ENCODE peak calls at places on chromosomes 4 and X, in five cellular contexts. R, G, C, B and Q are unnamed samples.

GRCh38 chr4:726816-727215 is 21.2 kb downstream of the PCGF3 start:
- DNase-seq in R (no peak), G (no peak), C (no peak), B (no peak), Q (no peak)

GRCh38 chr4:71130827-71131603 is 137.6 kb downstream of the DCK start:
- DNase-seq in R (peak), G (no peak), C (no peak), B (peak), Q (no peak)

GRCh38 chr4:6497796-6498195 is 25.4 kb upstream of the PPP2R2C start:
- DNase-seq in R (no peak), G (no peak), C (no peak), B (no peak), Q (no peak)

GRCh38 chr4:7055111-7055989 is 12.2 kb downstream of the TADA2B start:
- DNase-seq in R (no peak), G (no peak), C (no peak), B (no peak), Q (no peak)

GRCh38 chrX:132474522-132474921 is 14.3 kb downstream of the MBNL3 start:
- DNase-seq in R (peak), G (no peak), C (no peak), B (no peak), Q (no peak)

GRCh38 chr4:177242651-177243296 is 66.9 kb upstream of the NEIL3 start:
- DNase-seq in R (no peak), G (no peak), C (no peak), B (no peak), Q (no peak)

GRCh38 chrX:130715299-130715698 is 187.7 kb downstream of the ENOX2 start:
- DNase-seq in R (peak), G (no peak), C (no peak), B (peak), Q (no peak)

GRCh38 chr4:98557497-98557896 is 100.9 kb downstream of the TSPAN5 start:
- DNase-seq in R (peak), G (no peak), C (no peak), B (peak), Q (no peak)

GRCh38 chr4:121594796-121595526 is 101.8 kb downstream of the ANXA5 start:
- DNase-seq in R (peak), G (no peak), C (no peak), B (peak), Q (no peak)

GRCh38 chr4:139502312-139502946 is 48.5 kb downstream of the RAB33B start:
- DNase-seq in R (no peak), G (no peak), C (no peak), B (no peak), Q (no peak)

GRCh38 chr4:112252234-112252633 is 20.6 kb downstream of the AP1AR start:
- DNase-seq in R (no peak), G (no peak), C (no peak), B (no peak), Q (no peak)

GRCh38 chrX:40468033-40468979 is 112.5 kb upstream of the ATP6AP2 start:
- DNase-seq in R (peak), G (peak), C (peak), B (peak), Q (no peak)

GRCh38 chrX:138026211-138026610 is 460.3 kb downstream of the ZIC3 start:
- DNase-seq in R (no peak), G (no peak), C (peak), B (peak), Q (no peak)

GRCh38 chrX:40170830-40171512 is 73.2 kb upstream of the BCOR start:
- DNase-seq in R (no peak), G (no peak), C (peak), B (no peak), Q (no peak)

GRCh38 chrX:48531359-48531954 is 8.1 kb upstream of the TBC1D25 start:
- DNase-seq in R (peak), G (no peak), C (no peak), B (peak), Q (no peak)

GRCh38 chr4:151690164-151690856 is 70.5 kb downstream of the GATB start:
- DNase-seq in R (peak), G (no peak), C (no peak), B (peak), Q (no peak)

GRCh38 chrX:124232523-124233201 is 99.8 kb upstream of the TEX13D start:
- DNase-seq in R (no peak), G (no peak), C (no peak), B (no peak), Q (peak)

GRCh38 chr4:3527914-3528876 is 4.0 kb downstream of the LRPAP1 start:
- DNase-seq in R (no peak), G (no peak), C (no peak), B (no peak), Q (no peak)

GRCh38 chr4:96691496-96691895 is 851.6 kb downstream of the PDHA2 start:
- DNase-seq in R (no peak), G (no peak), C (no peak), B (no peak), Q (no peak)